ENCODE peak calls at places on chromosome 21, in seven cellular contexts. K is activated T-cell treated with anti-CD3 and anti-CD28 coated beads, Interleukin-2, amount 50 U/mL, for 4 hours; M is stimulated activated CD4-positive, alpha-beta T cell treated with anti-CD3 and anti-CD28 coated beads, TNF-alpha, amount 100 ng/mL, for 1 hour; C is adrenal gland; S is germinal center; A is GM13976; D is HFF-Myc. X is an unnamed sample.

GRCh38 chr21:30684506-30684905 is 34.1 kb downstream of the KRTAP21-3 start:
- DNase-seq in K (no peak), M (no peak), C (no peak), S (no peak), A (no peak), D (no peak), X (no peak)

GRCh38 chr21:45050786-45051489 is 23.4 kb upstream of the ADARB1 start:
- DNase-seq in K (no peak), M (no peak), C (no peak), S (no peak), A (no peak), D (no peak), X (no peak)

GRCh38 chr21:17610862-17611261 is 1.8 kb downstream of the BTG3 start:
- DNase-seq in K (no peak), M (no peak), C (peak; percentile 28), S (no peak), A (no peak), D (no peak), X (no peak)

GRCh38 chr21:38567577-38568360 is 69.5 kb upstream of the ERG start:
- DNase-seq in K (no peak), M (no peak), C (no peak), S (no peak), A (no peak), D (peak; percentile 21), X (no peak)

GRCh38 chr21:32328595-32328994 is 29.9 kb downstream of the MRAP start:
- DNase-seq in K (no peak), M (no peak), C (no peak), S (no peak), A (no peak), D (no peak), X (no peak)

GRCh38 chr21:43588957-43589356 is 70.3 kb downstream of the HSF2BP start:
- DNase-seq in K (no peak), M (no peak), C (no peak), S (no peak), A (no peak), D (no peak), X (no peak)

GRCh38 chr21:26057488-26058170 is 112.9 kb downstream of the APP start:
- DNase-seq in K (no peak), M (no peak), C (no peak), S (no peak), A (no peak), D (no peak), X (no peak)

GRCh38 chr21:26116456-26117011 is 54.0 kb downstream of the APP start:
- DNase-seq in K (no peak), M (no peak), C (no peak), S (no peak), A (no peak), D (peak; percentile 47), X (no peak)

GRCh38 chr21:25487046-25487594 is 120.2 kb downstream of the MRPL39 start:
- DNase-seq in K (no peak), M (no peak), C (no peak), S (no peak), A (no peak), D (no peak), X (no peak)

GRCh38 chr21:43300496-43301423 is 126.2 kb downstream of the SIK1 start:
- DNase-seq in K (no peak), M (no peak), C (no peak), S (no peak), A (no peak), D (no peak), X (no peak)

GRCh38 chr21:44911384-44912157 is 9.1 kb downstream of the ITGB2 start:
- DNase-seq in K (peak; percentile 36), M (peak; percentile 24), C (peak; percentile 91), S (no peak), A (peak; percentile 59), D (no peak), X (peak; percentile 96)

GRCh38 chr21:33403786-33404571 is 766 bp downstream of the IFNGR2 start:
- DNase-seq in K (peak; percentile 33), M (no peak), C (peak; percentile 72), S (peak; percentile 48), A (peak; percentile 52), D (no peak), X (peak; percentile 76)

GRCh38 chr21:41507521-41508414 is at the start of gene TMPRSS2:
- DNase-seq in K (no peak), M (no peak), C (no peak), S (no peak), A (no peak), D (no peak), X (peak; percentile 92)

GRCh38 chr21:35150562-35151226 is 101.6 kb upstream of the RUNX1 start:
- DNase-seq in K (no peak), M (no peak), C (no peak), S (no peak), A (no peak), D (no peak), X (no peak)

GRCh38 chr21:24224411-24224810 is 1382.9 kb downstream of the MRPL39 start:
- DNase-seq in K (no peak), M (no peak), C (no peak), S (no peak), A (no peak), D (no peak), X (no peak)

X was measured in left lobe of liver.